ENCODE peak calls at places on chromosomes 6 and 20, in ten cellular contexts. F, L, E, U, B, D, T, G, C and K are unnamed samples.

GRCh38 chr6:16337280-16337975 is 99.0 kb downstream of the GMPR start:
- DNase-seq in B (no peak), C (peak), G (no peak), D (no peak), U (peak), E (peak), T (peak), F (peak), L (peak), K (no peak)

GRCh38 chr20:14919473-14920157 is 582.2 kb upstream of the FLRT3 start:
- DNase-seq in U (peak), B (no peak), E (no peak), C (no peak), L (no peak), D (peak), G (peak), T (peak), F (peak), K (no peak)

GRCh38 chr20:35225319-35226125 is 968 bp upstream of the MMP24 start:
- DNase-seq in L (no peak), C (no peak), G (no peak), T (no peak), D (no peak), F (no peak), B (no peak), E (no peak), U (no peak), K (no peak)

GRCh38 chr20:51712501-51713212 is 55.5 kb downstream of the ATP9A start:
- DNase-seq in E (no peak), C (no peak), F (peak), L (no peak), T (no peak), U (no peak), B (no peak), G (peak), D (peak), K (no peak)

GRCh38 chr6:121678245-121678644 is 242.8 kb downstream of the GJA1 start:
- DNase-seq in D (no peak), F (no peak), G (no peak), U (no peak), T (no peak), E (no peak), C (no peak), L (no peak), B (no peak), K (no peak)

GRCh38 chr6:106773482-106773881 is 144.1 kb downstream of the QRSL1 start:
- DNase-seq in L (no peak), E (peak), G (no peak), C (no peak), D (no peak), U (no peak), T (peak), B (no peak), F (peak), K (no peak)

GRCh38 chr6:45655630-45656422 is 278.1 kb upstream of the SUPT3H start:
- DNase-seq in L (no peak), F (no peak), G (peak), D (peak), T (no peak), E (no peak), C (no peak), U (no peak), B (no peak), K (no peak)

GRCh38 chr20:47117325-47117724 is 222.7 kb downstream of the EYA2 start:
- DNase-seq in E (no peak), F (no peak), B (no peak), T (no peak), L (no peak), C (no peak), G (no peak), U (no peak), D (no peak), K (no peak)

GRCh38 chr20:38658879-38659612 is 57.4 kb downstream of the ARHGAP40 start:
- DNase-seq in E (no peak), T (no peak), U (no peak), B (no peak), C (peak), D (peak), L (no peak), G (peak), F (peak), K (peak)

GRCh38 chr6:164290101-164290500 is 875.6 kb downstream of the QKI start:
- DNase-seq in E (no peak), G (no peak), U (no peak), C (no peak), D (no peak), B (no peak), T (no peak), L (no peak), F (no peak), K (no peak)

GRCh38 chr6:25223421-25224052 is 55.6 kb upstream of the CARMIL1 start:
- DNase-seq in B (no peak), T (peak), C (peak), D (peak), F (peak), G (peak), L (peak), E (peak), U (peak), K (no peak)

GRCh38 chr6:169172435-169172834 is 81.2 kb downstream of the THBS2 start:
- DNase-seq in D (peak), T (no peak), E (no peak), B (no peak), C (no peak), U (no peak), F (no peak), L (no peak), G (peak), K (no peak)

GRCh38 chr6:3281669-3282460 is 23.1 kb downstream of the PSMG4 start:
- DNase-seq in T (no peak), F (no peak), D (no peak), B (no peak), C (no peak), G (peak), L (no peak), E (no peak), U (peak), K (no peak)

GRCh38 chr20:41134362-41135186 is 2.8 kb upstream of the PLCG1 start:
- DNase-seq in B (no peak), C (no peak), L (no peak), U (peak), D (no peak), E (no peak), T (no peak), G (no peak), F (no peak), K (no peak)

GRCh38 chr20:22160254-22160653 is 424.1 kb downstream of the FOXA2 start:
- DNase-seq in D (no peak), F (no peak), C (no peak), L (no peak), T (no peak), E (no peak), G (no peak), B (no peak), U (no peak), K (no peak)

GRCh38 chr6:143971453-143971852 is 36.6 kb downstream of the PLAGL1 start:
- DNase-seq in G (no peak), T (no peak), C (no peak), U (no peak), B (no peak), E (no peak), D (no peak), F (no peak), L (no peak), K (no peak)

GRCh38 chr20:49122920-49123319 is 65.2 kb downstream of the STAU1 start:
- DNase-seq in E (no peak), D (no peak), U (no peak), G (no peak), B (no peak), L (no peak), C (no peak), T (no peak), F (no peak), K (no peak)

GRCh38 chr6:108260126-108260808 is 573 bp downstream of the SNX3 start:
- DNase-seq in U (peak), F (peak), D (peak), L (no peak), C (peak), G (peak), E (no peak), T (peak), B (peak), K (peak)

GRCh38 chr20:61929971-61930666 is 135.6 kb downstream of the TAF4 start:
- DNase-seq in D (no peak), T (no peak), B (no peak), C (no peak), G (no peak), L (peak), F (no peak), E (no peak), U (no peak), K (no peak)

GRCh38 chr6:13924146-13924948 is 405 bp upstream of the RNF182 start:
- DNase-seq in U (no peak), C (peak), B (no peak), T (peak), F (peak), G (peak), E (peak), L (peak), D (no peak), K (no peak)

GRCh38 chr6:53910834-53911233 is 116.0 kb downstream of the LRRC1 start:
- DNase-seq in B (no peak), E (no peak), F (no peak), L (no peak), T (no peak), U (no peak), G (no peak), D (no peak), C (no peak), K (no peak)

GRCh38 chr6:160188773-160189172 is 67.2 kb downstream of the SLC22A1 start:
- DNase-seq in G (peak), T (no peak), U (no peak), F (no peak), L (no peak), E (no peak), D (no peak), B (no peak), C (no peak), K (no peak)

GRCh38 chr20:61789329-61789728 is 276.4 kb downstream of the TAF4 start:
- DNase-seq in B (no peak), F (no peak), U (no peak), L (no peak), T (no peak), E (no peak), G (no peak), D (no peak), C (no peak), K (no peak)

GRCh38 chr6:10585232-10585887 is 64.2 kb downstream of the GCNT2 start:
- DNase-seq in U (no peak), F (no peak), E (no peak), G (no peak), D (no peak), B (no peak), T (peak), L (no peak), C (no peak), K (no peak)

GRCh38 chr6:167005350-167006159 is 6.4 kb downstream of the CEP43 start:
- DNase-seq in F (peak), B (no peak), D (no peak), T (peak), U (peak), C (peak), E (no peak), L (peak), G (no peak), K (no peak)

GRCh38 chr6:87154641-87155271 is 609 bp upstream of the ZNF292 start:
- DNase-seq in G (peak), B (no peak), L (no peak), D (no peak), F (no peak), T (no peak), C (no peak), E (no peak), U (no peak), K (peak)

GRCh38 chr20:18005170-18005989 is 36.6 kb downstream of the MGME1 start:
- DNase-seq in D (no peak), C (no peak), T (no peak), U (peak), L (no peak), B (no peak), F (no peak), E (no peak), G (no peak), K (peak)

GRCh38 chr20:18007534-18008292 is 38.9 kb downstream of the MGME1 start:
- DNase-seq in D (no peak), T (peak), U (peak), L (no peak), B (no peak), G (no peak), E (no peak), C (peak), F (peak), K (no peak)

GRCh38 chr20:18004389-18005031 is 35.7 kb downstream of the MGME1 start:
- DNase-seq in L (no peak), B (no peak), G (no peak), F (no peak), E (no peak), T (no peak), D (no peak), U (peak), C (no peak), K (no peak)

GRCh38 chr20:18005990-18006364 is 37.2 kb downstream of the MGME1 start:
- DNase-seq in U (peak), F (no peak), G (no peak), D (no peak), T (no peak), B (no peak), C (no peak), E (no peak), L (no peak), K (no peak)

DNA sequence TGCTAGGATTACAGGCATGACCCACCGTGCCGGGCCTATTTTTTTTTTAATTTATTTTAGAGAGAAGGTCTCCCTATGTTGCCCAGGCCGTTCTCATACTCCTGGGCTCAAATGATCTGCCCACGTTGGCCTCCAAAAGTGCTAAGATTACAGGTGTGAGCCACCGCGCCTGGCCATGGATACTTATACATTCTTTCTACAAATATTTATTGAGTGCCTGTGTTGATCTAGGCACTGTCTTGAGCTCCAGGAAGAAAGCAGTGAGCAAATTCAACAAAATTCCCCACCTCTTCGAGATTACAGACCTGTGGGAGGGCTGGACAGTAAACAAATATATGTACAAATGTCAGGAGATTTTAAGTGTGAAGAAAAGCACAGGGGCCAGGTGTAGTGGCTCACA is 37.9 kb downstream of the MGME1 start:
- DNase-seq in D (no peak), B (no peak), F (peak), L (no peak), E (no peak), G (no peak), T (peak), C (no peak), U (no peak), K (no peak)
- TF ChIP-seq POLR2A in D (no peak), B (no peak), F (no peak), L (no peak), E (no peak), G (no peak), T (no peak), C (no peak), U (no peak), K (no peak)

DNA sequence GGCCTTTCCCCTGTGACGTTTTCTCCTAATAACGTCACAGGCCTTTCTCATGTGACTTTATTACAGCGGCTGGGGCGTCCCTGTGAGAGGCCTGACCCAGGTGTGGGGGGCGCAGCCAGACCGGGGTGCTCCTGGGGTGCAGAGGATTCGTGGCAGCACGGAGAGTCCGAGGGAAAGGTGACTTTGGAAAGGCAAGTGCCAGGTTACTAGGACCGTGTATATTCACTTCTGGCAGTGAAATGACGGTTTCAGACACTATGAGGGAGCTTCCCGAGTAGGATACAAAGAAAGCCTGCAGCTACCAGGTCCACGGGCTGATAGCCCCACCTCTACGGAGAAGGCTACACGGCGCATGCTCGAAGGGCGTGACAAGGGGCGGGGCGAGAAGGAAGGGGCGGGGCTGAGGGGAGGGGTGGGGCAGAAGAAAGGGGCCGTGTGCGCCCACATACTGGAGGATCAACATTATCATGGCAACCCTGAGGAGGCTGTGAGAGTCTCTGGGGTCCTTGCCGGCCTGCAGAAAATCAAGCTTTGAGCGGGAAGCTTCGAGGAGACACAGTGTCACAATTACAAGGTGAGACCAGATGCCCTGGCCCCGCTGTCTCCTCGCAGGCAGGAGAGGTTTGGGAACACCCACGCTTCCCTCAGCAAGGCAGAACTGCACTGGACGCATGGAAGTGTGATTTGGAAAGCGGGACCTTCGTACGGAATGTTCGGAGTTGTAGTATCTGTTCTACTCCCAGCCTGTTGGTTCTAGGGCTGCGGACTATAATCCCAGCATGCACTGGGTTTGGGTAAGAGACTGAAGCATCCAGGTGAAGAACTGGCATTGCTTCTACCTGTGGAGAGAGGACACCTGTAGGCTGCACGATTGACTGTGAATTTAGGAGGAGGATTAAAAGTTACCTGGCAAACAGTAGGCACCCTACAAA is 54.4 kb upstream of the ZNF337 start:
- DNase-seq in C (peak), G (peak), F (peak), T (peak), L (no peak), D (no peak), B (no peak), E (no peak), U (peak), K (peak)
- TF ChIP-seq POLR2A in C (no peak), G (peak), F (no peak), T (no peak), L (no peak), D (no peak), B (no peak), E (no peak), U (peak), K (no peak)

GRCh38 chr6:156773935-156774871 is 3.0 kb upstream of the ARID1B start:
- DNase-seq in U (no peak), G (no peak), B (no peak), D (no peak), T (no peak), E (no peak), L (no peak), F (no peak), C (no peak), K (no peak)
- TF ChIP-seq POLR2A in U (no peak), G (no peak), B (no peak), D (no peak), T (no peak), E (no peak), L (no peak), F (no peak), C (no peak), K (no peak)

GRCh38 chr20:3842332-3842930 is 4.2 kb upstream of the MAVS start:
- DNase-seq in C (no peak), F (no peak), T (no peak), L (no peak), B (no peak), U (peak), G (no peak), E (no peak), D (no peak), K (no peak)
- TF ChIP-seq POLR2A in C (no peak), F (no peak), T (no peak), L (no peak), B (no peak), U (no peak), G (no peak), E (no peak), D (no peak), K (no peak)

GRCh38 chr6:131917318-131917717 is 33.9 kb downstream of the CCN2 start:
- DNase-seq in E (no peak), T (no peak), D (no peak), G (no peak), U (no peak), F (no peak), C (no peak), L (no peak), B (no peak), K (no peak)
- TF ChIP-seq POLR2A in E (no peak), T (no peak), D (no peak), G (no peak), U (no peak), F (no peak), C (no peak), L (no peak), B (no peak), K (no peak)

GRCh38 chr20:56392282-56393132 is at the start of gene CSTF1:
- DNase-seq in L (peak), U (peak), F (peak), E (peak), T (peak), B (peak), D (peak), C (peak), G (peak), K (peak)
- TF ChIP-seq POLR2A in L (no peak), U (peak), F (no peak), E (no peak), T (no peak), B (no peak), D (peak), C (no peak), G (peak), K (peak)

GRCh38 chr20:2463616-2464365 is 6.8 kb downstream of the SNRPB start:
- DNase-seq in E (no peak), F (no peak), D (no peak), L (no peak), G (no peak), T (no peak), U (no peak), C (no peak), B (no peak), K (no peak)

GRCh38 chr20:2460752-2461424 is 9.7 kb downstream of the SNRPB start:
- DNase-seq in E (no peak), B (no peak), G (no peak), C (no peak), T (no peak), F (no peak), L (no peak), U (no peak), D (no peak), K (no peak)

GRCh38 chr20:2459981-2460751 is 10.4 kb downstream of the SNRPB start:
- DNase-seq in B (no peak), L (no peak), C (no peak), T (no peak), E (no peak), G (no peak), D (no peak), U (no peak), F (no peak), K (no peak)

GRCh38 chr20:2465100-2465499 is 5.5 kb downstream of the SNRPB start:
- DNase-seq in C (no peak), G (no peak), D (no peak), U (no peak), F (no peak), E (no peak), B (no peak), L (no peak), T (no peak), K (no peak)

DNA sequence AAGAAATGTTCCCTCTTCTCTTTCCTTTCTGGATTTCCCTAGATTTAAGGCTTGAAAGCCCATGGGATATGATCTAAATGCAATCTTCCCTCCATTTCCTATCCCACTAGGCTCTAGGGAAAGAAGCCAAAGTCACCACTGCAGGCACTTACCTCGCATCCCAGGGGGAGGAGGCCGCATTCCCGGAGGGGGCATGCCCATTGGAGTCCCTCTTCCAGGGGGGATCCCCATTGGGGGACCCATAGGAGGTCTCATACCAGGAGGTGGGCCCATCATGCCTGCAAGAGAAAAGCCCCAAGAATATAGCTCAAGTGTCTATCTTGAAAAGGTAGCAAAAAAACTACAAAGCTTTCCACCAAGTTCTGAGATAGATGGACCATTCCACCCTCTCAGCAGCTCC is 8.1 kb downstream of the SNRPB start:
- DNase-seq in C (no peak), F (no peak), D (no peak), B (no peak), G (no peak), T (no peak), E (no peak), U (no peak), L (no peak), K (no peak)
- TF ChIP-seq POLR2A in C (no peak), F (no peak), D (no peak), B (no peak), G (no peak), T (no peak), E (no peak), U (no peak), L (no peak), K (no peak)

GRCh38 chr6:31627690-31628287 is 7.3 kb downstream of the PRRC2A start:
- DNase-seq in C (no peak), B (no peak), E (no peak), D (no peak), T (no peak), L (no peak), G (no peak), F (no peak), U (no peak), K (no peak)
- TF ChIP-seq POLR2A in C (no peak), B (no peak), E (no peak), D (no peak), T (no peak), L (no peak), G (no peak), F (no peak), U (no peak), K (no peak)